ENCODE peak calls at places on chromosomes 13 and 19, in nine cellular contexts. Y, D, B, V, K, W, I, Z and F are unnamed samples.

GRCh38 chr19:46489445-46490272 is 6.0 kb downstream of the PNMA8B start:
- DNase-seq in Y (peak), D (no peak), B (no peak), V (no peak), K (no peak), W (peak), I (no peak), Z (peak), F (no peak)

GRCh38 chr13:48144413-48145035 is 49.6 kb upstream of the MED4 start:
- DNase-seq in Y (no peak), D (no peak), B (peak), V (no peak), K (no peak), W (no peak), I (no peak), Z (no peak), F (no peak)

GRCh38 chr13:53499551-53499950 is 470.9 kb downstream of the OLFM4 start:
- DNase-seq in Y (no peak), D (no peak), B (no peak), V (no peak), K (no peak), W (no peak), I (no peak), Z (no peak), F (no peak)

GRCh38 chr19:39731685-39732084 is 6.1 kb downstream of the CLC start:
- DNase-seq in Y (no peak), D (no peak), B (no peak), V (no peak), K (no peak), W (no peak), I (no peak), Z (no peak), F (no peak)

GRCh38 chr13:109336730-109337129 is 449.7 kb downstream of the IRS2 start:
- DNase-seq in Y (no peak), D (no peak), B (no peak), V (no peak), K (no peak), W (no peak), I (no peak), Z (no peak), F (no peak)

GRCh38 chr13:52809310-52809769 is 39.1 kb downstream of the PCDH8 start:
- DNase-seq in Y (peak), D (peak), B (peak), V (peak), K (no peak), W (no peak), I (peak), Z (peak), F (peak)

GRCh38 chr19:18020212-18021067 is 12.5 kb downstream of the ARRDC2 start:
- DNase-seq in Y (no peak), D (no peak), B (no peak), V (no peak), K (no peak), W (peak), I (no peak), Z (peak), F (no peak)

GRCh38 chr19:50233308-50233910 is 30.0 kb downstream of the MYH14 start:
- DNase-seq in Y (no peak), D (no peak), B (no peak), V (no peak), K (no peak), W (no peak), I (no peak), Z (no peak), F (no peak)

GRCh38 chr13:44259045-44260042 is 114.3 kb upstream of the SERP2 start:
- DNase-seq in Y (no peak), D (peak), B (peak), V (no peak), K (peak), W (no peak), I (no peak), Z (no peak), F (peak)

GRCh38 chr19:46472592-46472991 is 1.2 kb upstream of the PNMA8A start:
- DNase-seq in Y (no peak), D (no peak), B (no peak), V (no peak), K (no peak), W (no peak), I (no peak), Z (no peak), F (no peak)

GRCh38 chr19:4304509-4305252 is at the start of gene FSD1:
- DNase-seq in Y (peak), D (peak), B (peak), V (peak), K (peak), W (no peak), I (no peak), Z (peak), F (peak)